ENCODE peak calls at places on chromosomes 5 and 9, in six cellular contexts. D is AG08396; E is mammary epithelial cell; N is CD8-positive, alpha-beta memory T cell; V is M059J; K is fibroblast of pulmonary artery. P is an unnamed sample.

GRCh38 chr5:83000448-83000847 is 76.7 kb downstream of the TMEM167A start:
- DNase-seq in D (no peak), E (no peak), N (no peak), V (peak), K (no peak), P (no peak)

GRCh38 chr5:73066466-73066865 is 53.9 kb upstream of the TMEM171 start:
- DNase-seq in D (peak), E (peak), N (no peak), V (peak), K (peak), P (no peak)

GRCh38 chr9:98899399-98900056 is 44.2 kb upstream of the COL15A1 start:
- DNase-seq in D (peak), E (peak), N (no peak), V (peak), K (peak), P (no peak)

GRCh38 chr5:67773439-67773988 is 442.0 kb upstream of the PIK3R1 start:
- DNase-seq in D (no peak), E (peak), N (no peak), V (peak), K (peak), P (no peak)

GRCh38 chr5:68353624-68354023 is 138.1 kb downstream of the PIK3R1 start:
- DNase-seq in D (no peak), E (no peak), N (no peak), V (no peak), K (peak), P (no peak)

GRCh38 chr9:29233193-29233592 is 1659.9 kb upstream of the C9orf72 start:
- DNase-seq in D (no peak), E (no peak), N (no peak), V (no peak), K (no peak), P (no peak)

GRCh38 chr5:157294692-157295091 is 28.8 kb downstream of the CYFIP2 start:
- DNase-seq in D (no peak), E (no peak), N (no peak), V (no peak), K (no peak), P (peak)

GRCh38 chr9:96015876-96016686 is 140.6 kb downstream of the ERCC6L2 start:
- DNase-seq in D (no peak), E (no peak), N (no peak), V (peak), K (no peak), P (no peak)

GRCh38 chr9:121622842-121623203 is 28.6 kb upstream of the DAB2IP start:
- DNase-seq in D (no peak), E (no peak), N (no peak), V (no peak), K (no peak), P (no peak)

P was measured in NCI-H2081 treated with DMSO at 0.1 percent for 48 hours.